ENCODE peak calls at places on chromosomes 16 and 17, in five cellular contexts. One of them, this sample, is unnamed.

GRCh38 chr17:31696184-31696602 is 162.9 kb downstream of the COPRS start:
- DNase-seq in MCF 10A: no peak
- DNase-seq in hepatocyte: peak
- DNase-seq in PC-9: no peak
- DNase-seq in mucosa of descending colon: peak
- DNase-seq in this sample: peak

GRCh38 chr17:42315402-42316156 is 27.3 kb downstream of the STAT5A start:
- DNase-seq in MCF 10A: no peak
- DNase-seq in hepatocyte: no peak
- DNase-seq in PC-9: no peak
- DNase-seq in mucosa of descending colon: no peak
- DNase-seq in this sample: no peak

GRCh38 chr17:66925811-66926500 is 38.6 kb upstream of the CACNG4 start:
- DNase-seq in MCF 10A: no peak
- DNase-seq in hepatocyte: no peak
- DNase-seq in PC-9: no peak
- DNase-seq in mucosa of descending colon: no peak
- DNase-seq in this sample: no peak

GRCh38 chr16:87678618-87679017 is 76.3 kb downstream of the JPH3 start:
- DNase-seq in MCF 10A: peak
- DNase-seq in hepatocyte: no peak
- DNase-seq in PC-9: peak
- DNase-seq in mucosa of descending colon: no peak
- DNase-seq in this sample: no peak

GRCh38 chr16:17026600-17027242 is 444.0 kb downstream of the XYLT1 start:
- DNase-seq in MCF 10A: no peak
- DNase-seq in hepatocyte: no peak
- DNase-seq in PC-9: no peak
- DNase-seq in mucosa of descending colon: no peak
- DNase-seq in this sample: no peak

GRCh38 chr16:62225675-62226074 is 189.4 kb upstream of the CDH8 start:
- DNase-seq in MCF 10A: peak
- DNase-seq in hepatocyte: peak
- DNase-seq in PC-9: peak
- DNase-seq in mucosa of descending colon: peak
- DNase-seq in this sample: peak

GRCh38 chr16:86819523-86819887 is 241.2 kb downstream of the FOXL1 start:
- DNase-seq in MCF 10A: no peak
- DNase-seq in hepatocyte: no peak
- DNase-seq in PC-9: no peak
- DNase-seq in mucosa of descending colon: no peak
- DNase-seq in this sample: no peak

GRCh38 chr17:8946071-8946470 is 19.4 kb downstream of the PIK3R5 start:
- DNase-seq in MCF 10A: no peak
- DNase-seq in hepatocyte: no peak
- DNase-seq in PC-9: no peak
- DNase-seq in mucosa of descending colon: no peak
- DNase-seq in this sample: no peak

GRCh38 chr17:385195-385835 is 32.7 kb upstream of the RPH3AL start:
- DNase-seq in MCF 10A: peak
- DNase-seq in hepatocyte: peak
- DNase-seq in PC-9: peak
- DNase-seq in mucosa of descending colon: peak
- DNase-seq in this sample: peak

GRCh38 chr17:62080647-62081046 is 15.6 kb upstream of the MED13 start:
- DNase-seq in MCF 10A: no peak
- DNase-seq in hepatocyte: no peak
- DNase-seq in PC-9: no peak
- DNase-seq in mucosa of descending colon: no peak
- DNase-seq in this sample: no peak

GRCh38 chr16:34803683-34804416 is 1344.4 kb downstream of the TP53TG3F start:
- DNase-seq in MCF 10A: no peak
- DNase-seq in hepatocyte: peak
- DNase-seq in PC-9: no peak
- DNase-seq in mucosa of descending colon: no peak
- DNase-seq in this sample: no peak

GRCh38 chr17:42679001-42679491 is 2.3 kb upstream of the PLEKHH3 start:
- DNase-seq in MCF 10A: peak
- DNase-seq in hepatocyte: peak
- DNase-seq in PC-9: peak
- DNase-seq in mucosa of descending colon: peak
- DNase-seq in this sample: no peak

GRCh38 chr16:56801762-56802161 is 63.2 kb upstream of the SLC12A3 start:
- DNase-seq in MCF 10A: no peak
- DNase-seq in hepatocyte: no peak
- DNase-seq in PC-9: no peak
- DNase-seq in mucosa of descending colon: no peak
- DNase-seq in this sample: no peak

GRCh38 chr16:11977206-11978041 is 890 bp downstream of the SNX29 start:
- DNase-seq in MCF 10A: peak
- DNase-seq in hepatocyte: peak
- DNase-seq in PC-9: peak
- DNase-seq in mucosa of descending colon: no peak
- DNase-seq in this sample: no peak

GRCh38 chr17:28404812-28405570 is 1.0 kb downstream of the SLC46A1 start:
- DNase-seq in MCF 10A: no peak
- DNase-seq in hepatocyte: no peak
- DNase-seq in PC-9: no peak
- DNase-seq in mucosa of descending colon: no peak
- DNase-seq in this sample: no peak
- TF ChIP-seq CTCF in MCF 10A: no peak
- TF ChIP-seq CTCF in hepatocyte: no peak
- TF ChIP-seq CTCF in PC-9: no peak
- TF ChIP-seq CTCF in mucosa of descending colon: no peak
- TF ChIP-seq CTCF in this sample: peak

GRCh38 chr17:64063766-64064224 is 43.4 kb upstream of the ICAM2 start:
- DNase-seq in MCF 10A: peak
- DNase-seq in hepatocyte: peak
- DNase-seq in PC-9: peak
- DNase-seq in mucosa of descending colon: peak
- DNase-seq in this sample: peak
- TF ChIP-seq CTCF in MCF 10A: peak
- TF ChIP-seq CTCF in hepatocyte: peak
- TF ChIP-seq CTCF in PC-9: peak
- TF ChIP-seq CTCF in mucosa of descending colon: peak
- TF ChIP-seq CTCF in this sample: peak

GRCh38 chr17:37088913-37089312 is 140.2 kb downstream of the AATF start:
- DNase-seq in MCF 10A: no peak
- DNase-seq in hepatocyte: no peak
- DNase-seq in PC-9: no peak
- DNase-seq in mucosa of descending colon: no peak
- DNase-seq in this sample: no peak
- TF ChIP-seq CTCF in MCF 10A: no peak
- TF ChIP-seq CTCF in hepatocyte: no peak
- TF ChIP-seq CTCF in PC-9: no peak
- TF ChIP-seq CTCF in mucosa of descending colon: no peak
- TF ChIP-seq CTCF in this sample: peak

GRCh38 chr16:166375-167116 is 768 bp downstream of the HBM start:
- DNase-seq in MCF 10A: no peak
- DNase-seq in hepatocyte: no peak
- DNase-seq in PC-9: no peak
- DNase-seq in mucosa of descending colon: no peak
- DNase-seq in this sample: no peak
- TF ChIP-seq CTCF in MCF 10A: no peak
- TF ChIP-seq CTCF in hepatocyte: no peak
- TF ChIP-seq CTCF in PC-9: no peak
- TF ChIP-seq CTCF in mucosa of descending colon: no peak
- TF ChIP-seq CTCF in this sample: no peak

DNA sequence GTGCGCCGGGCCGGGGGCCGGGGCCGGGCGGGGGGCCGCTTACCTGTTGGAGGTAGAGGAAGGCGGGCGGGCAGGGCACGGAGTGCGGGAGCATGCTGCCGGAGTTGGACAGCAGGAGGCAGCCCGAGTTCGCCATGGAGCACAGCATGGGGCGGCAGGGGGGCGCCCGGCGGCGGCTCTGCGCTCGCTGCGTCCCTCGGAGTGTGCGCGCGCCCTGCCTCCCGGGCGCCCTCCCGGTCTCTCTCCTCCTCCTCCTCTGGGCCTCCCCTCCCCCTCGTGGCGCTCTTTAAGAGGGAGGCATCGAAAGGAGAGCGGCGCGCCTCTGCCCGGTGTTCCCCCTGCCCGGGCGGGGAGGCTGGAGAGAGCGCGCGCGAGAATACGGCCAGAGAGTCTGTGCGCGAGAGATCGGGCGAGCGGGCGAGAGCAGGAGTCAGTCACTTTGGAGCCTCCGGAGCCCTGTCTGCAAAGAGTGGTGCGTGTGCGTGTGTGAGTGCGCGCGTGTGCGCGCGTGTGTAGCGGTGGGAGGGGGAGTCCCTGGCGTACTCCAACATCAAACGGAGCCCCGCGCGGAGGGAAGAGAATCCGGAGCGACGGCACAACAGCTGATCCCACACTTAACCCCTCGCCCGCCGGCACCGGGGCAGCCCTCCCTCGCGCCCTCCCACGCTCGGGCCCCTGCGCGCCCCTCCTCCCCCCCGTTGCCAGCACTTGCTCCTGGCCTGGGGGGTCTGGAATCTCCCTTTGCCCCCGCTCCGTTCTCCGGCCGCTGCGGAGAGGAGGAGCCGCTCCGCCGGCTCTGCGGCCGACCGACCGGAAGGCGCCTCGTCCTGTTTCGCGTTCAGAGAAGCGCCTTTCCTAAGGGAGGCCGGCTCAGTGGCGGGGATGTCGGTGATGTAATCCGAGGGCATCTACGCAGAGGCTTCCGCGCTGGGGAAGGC is 108.9 kb downstream of the ENGASE start:
- DNase-seq in MCF 10A: no peak
- DNase-seq in hepatocyte: peak
- DNase-seq in PC-9: no peak
- DNase-seq in mucosa of descending colon: no peak
- DNase-seq in this sample: peak
- TF ChIP-seq CTCF in MCF 10A: no peak
- TF ChIP-seq CTCF in hepatocyte: peak
- TF ChIP-seq CTCF in PC-9: no peak
- TF ChIP-seq CTCF in mucosa of descending colon: no peak
- TF ChIP-seq CTCF in this sample: no peak

DNA sequence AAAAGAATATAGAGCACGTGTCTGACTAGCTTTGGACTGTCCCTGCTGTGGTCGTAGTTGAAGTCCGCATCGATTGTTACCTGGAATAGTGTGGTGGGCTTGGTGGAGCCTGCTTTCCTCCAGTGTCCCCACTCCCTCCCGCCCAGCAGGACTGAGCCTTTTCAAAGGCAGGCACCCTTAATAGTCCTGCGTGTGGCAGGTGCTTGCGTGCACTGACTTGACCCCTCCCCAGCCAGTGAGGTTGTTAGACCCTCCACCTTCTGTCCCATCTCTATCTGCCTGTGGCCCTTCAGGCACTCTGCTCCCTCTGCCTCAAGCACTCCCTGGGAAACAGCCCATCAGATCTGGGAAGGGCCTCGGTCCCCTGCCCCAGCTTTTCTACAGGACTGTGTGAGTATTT is 36.6 kb downstream of the TMEM11 start:
- DNase-seq in MCF 10A: no peak
- DNase-seq in hepatocyte: no peak
- DNase-seq in PC-9: no peak
- DNase-seq in mucosa of descending colon: no peak
- DNase-seq in this sample: no peak
- TF ChIP-seq CTCF in MCF 10A: no peak
- TF ChIP-seq CTCF in hepatocyte: no peak
- TF ChIP-seq CTCF in PC-9: no peak
- TF ChIP-seq CTCF in mucosa of descending colon: no peak
- TF ChIP-seq CTCF in this sample: no peak

GRCh38 chr16:29862383-29862883 is 593 bp downstream of the CDIPT start:
- DNase-seq in MCF 10A: peak
- DNase-seq in hepatocyte: peak
- DNase-seq in PC-9: peak
- DNase-seq in mucosa of descending colon: no peak
- DNase-seq in this sample: no peak
- TF ChIP-seq CTCF in MCF 10A: no peak
- TF ChIP-seq CTCF in hepatocyte: peak
- TF ChIP-seq CTCF in PC-9: peak
- TF ChIP-seq CTCF in mucosa of descending colon: no peak
- TF ChIP-seq CTCF in this sample: no peak

This sample was measured in progenitor cell of endocrine pancreas.